ENCODE peak calls at places on chromosomes 5 and 9, in nine cellular contexts. B is HCT116, R is prostate gland, Y is sigmoid colon, V is stomach, S is breast epithelium, K is K562, M is spleen, A is H1. E is an unnamed sample. For H3K4me1, the result is how much of the 10 kb centered on the place peaks cover.

GRCh38 chr9:77016526-77017504 is 2.6 kb upstream of the FOXB2 start:
- DNase-seq in B (no peak), R (no peak), Y (no peak), V (no peak), S (no peak), K (no peak), M (no peak), A (no peak), E (no peak)

GRCh38 chr9:134847138-134847537 is 33.5 kb upstream of the FCN2 start:
- DNase-seq in B (no peak), R (no peak), Y (no peak), V (no peak), S (no peak), K (no peak), M (no peak), A (no peak), E (no peak)

GRCh38 chr9:136714096-136714875 is 1.9 kb downstream of the DIPK1B start:
- DNase-seq in B (no peak), R (no peak), Y (no peak), V (no peak), S (no peak), K (no peak), M (peak), A (no peak), E (no peak)

GRCh38 chr9:37540634-37541033 is 35.5 kb downstream of the FBXO10 start:
- DNase-seq in B (no peak), R (peak), Y (no peak), V (peak), S (peak), K (no peak), M (no peak), A (no peak), E (no peak)

GRCh38 chr9:130860458-130861316 is 25.6 kb downstream of the ABL1 start:
- DNase-seq in B (peak), R (no peak), Y (peak), V (peak), S (no peak), K (peak), M (peak), A (no peak), E (peak)

GRCh38 chr5:87266914-87267573 is 639 bp upstream of the RASA1 start:
- DNase-seq in B (no peak), R (no peak), Y (no peak), V (no peak), S (no peak), K (no peak), M (no peak), A (no peak), E (no peak)

GRCh38 chr5:81904166-81904565 is 67.7 kb upstream of the ATG10 start:
- DNase-seq in B (no peak), R (no peak), Y (no peak), V (no peak), S (no peak), K (no peak), M (no peak), A (no peak), E (no peak)

GRCh38 chr9:123710299-123710698 is 219.6 kb downstream of the DENND1A start:
- DNase-seq in B (no peak), R (no peak), Y (no peak), V (no peak), S (no peak), K (no peak), M (no peak), A (no peak), E (no peak)

GRCh38 chr9:114429488-114429887 is 41.7 kb upstream of the AKNA start:
- DNase-seq in B (no peak), R (no peak), Y (peak), V (no peak), S (no peak), K (no peak), M (peak), A (no peak), E (no peak)

GRCh38 chr5:140595538-140595937 is 30.9 kb downstream of the SLC35A4 start:
- DNase-seq in B (no peak), R (no peak), Y (peak), V (no peak), S (no peak), K (peak), M (no peak), A (no peak), E (no peak)

GRCh38 chr5:106521701-106522100 is 1149.0 kb downstream of the EFNA5 start:
- DNase-seq in B (no peak), R (no peak), Y (no peak), V (no peak), S (no peak), K (no peak), M (no peak), A (no peak), E (no peak)

GRCh38 chr5:12668564-12668963 is 764.3 kb upstream of the CTNND2 start:
- DNase-seq in B (no peak), R (no peak), Y (no peak), V (no peak), S (no peak), K (no peak), M (no peak), A (no peak), E (no peak)

GRCh38 chr5:6861667-6862066 is 148.4 kb downstream of the TENT4A start:
- DNase-seq in B (no peak), R (no peak), Y (no peak), V (no peak), S (no peak), K (no peak), M (no peak), A (no peak), E (no peak)

GRCh38 chr5:123802298-123802951 is 290.4 kb downstream of the CSNK1G3 start:
- DNase-seq in B (no peak), R (no peak), Y (no peak), V (no peak), S (no peak), K (no peak), M (no peak), A (peak), E (no peak)

GRCh38 chr9:90032296-90033029 is 427.7 kb downstream of the GADD45G start:
- DNase-seq in B (no peak), R (no peak), Y (no peak), V (no peak), S (no peak), K (no peak), M (no peak), A (no peak), E (peak)

GRCh38 chr9:71506821-71507220 is 261.5 kb downstream of the CEMIP2 start:
- DNase-seq in B (no peak), R (no peak), Y (no peak), V (no peak), S (no peak), K (no peak), M (no peak), A (no peak), E (no peak)

GRCh38 chr5:91293131-91293530 is 90.0 kb downstream of the ARRDC3 start:
- DNase-seq in B (no peak), R (no peak), Y (no peak), V (no peak), S (no peak), K (no peak), M (no peak), A (no peak), E (no peak)

GRCh38 chr5:88602584-88602983 is 280.4 kb downstream of the MEF2C start:
- DNase-seq in B (peak), R (no peak), Y (no peak), V (no peak), S (no peak), K (peak), M (no peak), A (peak), E (no peak)

GRCh38 chr9:80028501-80028900 is 456.7 kb downstream of the TLE4 start:
- DNase-seq in B (no peak), R (no peak), Y (peak), V (no peak), S (no peak), K (no peak), M (no peak), A (no peak), E (no peak)

GRCh38 chr9:123453904-123454321 is 97.9 kb downstream of the CRB2 start:
- DNase-seq in B (no peak), R (peak), Y (peak), V (peak), S (no peak), K (no peak), M (peak), A (no peak), E (peak)

GRCh38 chr5:114249838-114250237 is 112.0 kb upstream of the KCNN2 start:
- DNase-seq in B (no peak), R (no peak), Y (no peak), V (no peak), S (no peak), K (no peak), M (no peak), A (no peak), E (no peak)

GRCh38 chr9:72462340-72462739 is 59.1 kb upstream of the TMC1 start:
- DNase-seq in B (no peak), R (no peak), Y (no peak), V (no peak), S (no peak), K (no peak), M (no peak), A (no peak), E (no peak)

GRCh38 chr5:123700624-123701023 is 188.6 kb downstream of the CSNK1G3 start:
- DNase-seq in B (peak), R (peak), Y (no peak), V (no peak), S (no peak), K (no peak), M (no peak), A (no peak), E (no peak)

GRCh38 chr5:56814361-56814962 is 887 bp upstream of the MAP3K1 start:
- DNase-seq in B (no peak), R (peak), Y (no peak), V (peak), S (no peak), K (no peak), M (peak), A (no peak), E (peak)

GRCh38 chr5:41835625-41836024 is 34.6 kb downstream of the OXCT1 start:
- DNase-seq in B (peak), R (peak), Y (peak), V (no peak), S (no peak), K (no peak), M (no peak), A (no peak), E (no peak)

GRCh38 chr5:151483176-151483575 is 35.8 kb downstream of the SLC36A1 start:
- DNase-seq in B (no peak), R (no peak), Y (no peak), V (no peak), S (no peak), K (no peak), M (no peak), A (no peak), E (no peak)

GRCh38 chr9:7976167-7976755 is 176.7 kb upstream of the DMAC1 start:
- DNase-seq in B (no peak), R (no peak), Y (no peak), V (no peak), S (no peak), K (no peak), M (no peak), A (no peak), E (no peak)

GRCh38 chr5:124889522-124889828 is 143.0 kb upstream of the ZNF608 start:
- DNase-seq in B (no peak), R (no peak), Y (no peak), V (no peak), S (no peak), K (no peak), M (no peak), A (no peak), E (no peak)

GRCh38 chr9:36126016-36126786 is 10.3 kb upstream of the GLIPR2 start:
- DNase-seq in B (no peak), R (no peak), Y (no peak), V (no peak), S (no peak), K (no peak), M (no peak), A (no peak), E (no peak)

GRCh38 chr5:131064669-131065371 is 100.2 kb downstream of the HINT1 start:
- DNase-seq in B (no peak), R (no peak), Y (no peak), V (no peak), S (no peak), K (no peak), M (no peak), A (no peak), E (no peak)
- H3K4me1 ChIP-seq in B (under half), R (under half), Y (under half), V (under half), S (under half), K (under half), M (under half), A (under half), E (under half)

GRCh38 chr5:52787600-52788504 is at the start of the genes ITGA1 and PELO:
- DNase-seq in B (peak), R (peak), Y (peak), V (peak), S (peak), K (no peak), M (peak), A (peak), E (peak)
- TF ChIP-seq POLR2AphosphoS5 in B (peak), R (peak), Y (peak), V (peak), S (peak), K (no peak), M (peak), A (no peak), E (no peak)

DNA sequence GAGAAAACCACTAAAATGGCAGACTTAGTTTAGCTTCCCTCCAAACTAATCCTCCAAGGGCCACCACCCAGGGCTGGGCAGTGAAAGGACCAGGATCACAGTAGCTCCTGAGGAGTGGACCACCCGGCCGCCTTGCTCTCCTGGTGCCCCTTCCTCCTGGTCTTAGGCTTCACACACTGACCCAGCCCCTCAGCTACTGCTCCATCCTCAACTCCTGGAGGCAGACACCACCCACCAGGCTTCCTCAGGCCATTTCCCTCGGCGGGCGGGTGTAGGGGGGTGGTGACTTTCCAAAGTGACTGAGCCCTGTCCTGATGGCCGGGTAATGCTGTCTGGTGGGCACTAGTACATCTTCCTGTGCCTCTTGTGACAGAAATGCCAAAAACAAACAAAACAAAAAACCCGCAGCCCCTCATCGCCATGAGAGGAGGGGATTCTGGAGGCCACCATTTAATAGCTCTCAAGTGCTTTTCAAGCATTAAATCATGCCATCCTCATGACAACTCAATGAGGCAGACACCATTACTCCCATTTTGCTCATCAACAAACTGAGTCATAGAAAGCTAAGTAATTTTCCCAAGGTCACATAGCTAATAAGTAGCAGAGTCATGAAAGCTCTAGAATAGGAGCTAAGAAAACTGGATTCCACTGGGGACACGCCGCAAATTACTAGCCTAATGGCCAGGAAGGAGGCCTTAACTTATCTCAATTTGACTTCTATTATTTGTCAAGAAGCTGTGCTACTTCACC is 91.3 kb upstream of the LRRTM2 start:
- DNase-seq in B (no peak), R (no peak), Y (no peak), V (no peak), S (no peak), K (no peak), M (no peak), A (no peak), E (no peak)
- H3K4me1 ChIP-seq in B (under half), R (under half), Y (under half), V (under half), S (under half), K (under half), M (under half), A (under half), E (under half)

GRCh38 chr9:6895754-6896153 is 138.0 kb downstream of the KDM4C start:
- DNase-seq in B (no peak), R (no peak), Y (no peak), V (no peak), S (no peak), K (no peak), M (no peak), A (no peak), E (no peak)
- TF ChIP-seq POLR2AphosphoS5 in B (no peak), R (no peak), Y (no peak), V (no peak), S (no peak), K (no peak), M (no peak), A (no peak), E (no peak)

DNA sequence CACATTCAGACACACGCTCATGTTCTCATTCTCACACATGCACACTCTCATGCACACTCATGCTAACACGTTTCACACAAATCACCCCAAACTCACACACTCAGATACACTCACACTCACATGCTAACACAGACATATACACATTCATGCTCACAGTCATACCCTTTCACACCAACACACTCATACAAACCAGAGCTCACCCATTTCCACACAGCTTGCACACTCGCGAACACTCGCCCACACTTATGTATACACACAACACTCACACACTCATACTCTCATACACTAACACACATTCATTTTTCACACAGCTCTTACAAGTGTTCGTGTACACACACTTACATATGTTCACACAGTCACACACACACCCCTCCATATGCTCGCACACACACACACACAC is 64.1 kb upstream of the IL17B start:
- DNase-seq in B (no peak), R (no peak), Y (no peak), V (no peak), S (no peak), K (no peak), M (no peak), A (no peak), E (no peak)
- H3K4me1 ChIP-seq in B (half or more), R (under half), Y (half or more), V (half or more), S (under half), K (under half), M (under half), A (under half), E (half or more)

GRCh38 chr5:74127377-74128338 is 501.7 kb downstream of the ARHGEF28 start:
- DNase-seq in B (no peak), R (peak), Y (no peak), V (no peak), S (no peak), K (no peak), M (no peak), A (no peak), E (no peak)
- TF ChIP-seq POLR2AphosphoS5 in B (no peak), R (no peak), Y (no peak), V (no peak), S (no peak), K (no peak), M (peak), A (no peak), E (no peak)

GRCh38 chr5:154768207-154768606 is 13.0 kb downstream of the LARP1 start:
- DNase-seq in B (no peak), R (no peak), Y (no peak), V (no peak), S (no peak), K (no peak), M (no peak), A (no peak), E (no peak)

GRCh38 chr5:154770111-154770510 is 14.9 kb downstream of the LARP1 start:
- DNase-seq in B (no peak), R (no peak), Y (no peak), V (no peak), S (no peak), K (no peak), M (no peak), A (no peak), E (no peak)

GRCh38 chr5:154773314-154773713 is 18.1 kb downstream of the LARP1 start:
- DNase-seq in B (no peak), R (no peak), Y (no peak), V (no peak), S (no peak), K (no peak), M (no peak), A (no peak), E (no peak)

GRCh38 chr5:154767537-154767936 is 12.4 kb downstream of the LARP1 start:
- DNase-seq in B (no peak), R (no peak), Y (no peak), V (no peak), S (no peak), K (no peak), M (no peak), A (no peak), E (no peak)

GRCh38 chr5:154771383-154771901 is 16.3 kb downstream of the LARP1 start:
- DNase-seq in B (no peak), R (peak), Y (peak), V (no peak), S (no peak), K (no peak), M (no peak), A (no peak), E (no peak)
- H3K4me1 ChIP-seq in B (under half), R (under half), Y (half or more), V (half or more), S (under half), K (under half), M (half or more), A (under half), E (half or more)

DNA sequence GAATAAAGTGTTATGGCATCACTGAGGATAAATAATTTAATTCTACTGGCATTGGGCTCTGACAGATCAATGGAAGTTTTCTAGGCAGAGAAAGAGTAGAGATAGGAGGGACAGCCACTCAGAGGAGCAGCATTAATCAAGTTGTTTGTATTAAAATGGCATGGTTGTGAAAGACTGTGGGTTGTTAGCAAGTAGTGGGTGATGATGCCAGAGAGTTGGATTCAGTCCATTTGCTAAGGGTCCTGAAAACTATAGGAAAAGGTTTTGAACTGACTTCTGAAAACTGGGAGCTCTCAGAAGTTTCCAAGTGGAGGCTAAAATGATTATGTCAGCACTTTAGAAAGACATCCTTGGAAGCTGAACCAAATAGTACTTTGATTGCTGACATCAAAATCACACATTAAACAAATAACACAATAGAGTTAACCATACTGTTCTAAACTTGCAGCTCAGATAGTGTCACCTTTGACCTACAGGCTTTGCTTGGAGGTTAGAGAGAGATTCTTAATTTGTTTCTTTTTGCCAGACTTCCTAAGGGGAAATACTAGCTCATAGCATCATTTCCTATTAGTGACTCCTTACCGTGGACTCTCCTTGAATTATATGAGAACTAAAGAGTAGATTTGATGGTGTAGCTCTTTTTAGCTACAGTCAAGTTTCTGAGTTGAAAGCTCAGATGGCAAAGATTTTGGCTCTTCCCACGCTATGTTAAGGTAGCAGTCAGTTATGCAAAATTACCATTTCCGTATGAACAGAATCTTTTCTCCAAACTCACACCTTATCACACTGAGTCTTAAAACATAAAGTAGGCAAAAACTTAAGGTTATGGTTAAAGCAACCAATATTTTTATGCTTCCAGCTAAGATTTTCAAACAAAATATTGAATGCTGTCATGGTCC is 277.1 kb downstream of the NR3C1 start:
- DNase-seq in B (no peak), R (no peak), Y (no peak), V (no peak), S (no peak), K (no peak), M (no peak), A (no peak), E (no peak)
- TF ChIP-seq POLR2AphosphoS5 in B (no peak), R (no peak), Y (no peak), V (no peak), S (no peak), K (no peak), M (no peak), A (no peak), E (no peak)

DNA sequence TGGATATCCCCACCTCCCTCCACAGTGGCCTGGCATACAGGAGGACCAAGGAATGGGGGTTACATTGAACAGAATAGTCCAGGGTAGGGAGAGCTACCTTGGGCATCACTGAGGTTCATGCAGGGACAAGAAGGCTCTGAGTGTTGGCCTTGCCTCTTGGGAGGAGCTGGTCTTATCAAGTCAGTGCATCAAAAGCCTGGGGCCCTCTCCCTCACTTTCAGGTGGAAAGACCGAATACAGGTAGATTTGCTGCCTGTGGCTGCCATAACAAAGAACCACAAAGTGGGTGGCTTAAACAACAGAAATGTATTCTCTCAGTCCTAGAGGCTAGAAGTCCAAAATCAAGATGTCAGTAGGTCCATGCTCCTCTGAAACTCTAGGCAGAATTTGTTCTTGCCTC is 18.5 kb upstream of the ARSI start:
- DNase-seq in B (no peak), R (no peak), Y (no peak), V (no peak), S (no peak), K (no peak), M (no peak), A (no peak), E (no peak)
- H3K4me1 ChIP-seq in B (half or more), R (under half), Y (under half), V (under half), S (under half), K (under half), M (under half), A (under half), E (under half)